ENCODE peak calls at places on chromosome 17, in nine cellular contexts. One of them, this sample, is unnamed.

GRCh38 chr17:12964162-12964561 is 53.7 kb downstream of the ELAC2 start:
- DNase-seq in sciatic nerve: no peak
- DNase-seq in hepatocyte: no peak
- DNase-seq in GM06990: no peak
- DNase-seq in cardiac septum: no peak
- DNase-seq in Right ventricle myocardium superior: no peak
- DNase-seq in activated T-cell treated with anti-CD3 and anti-CD28 coated beads, Interleukin-2, amount 50 U/mL, for 4 hours: no peak
- DNase-seq in activated naive CD4-positive, alpha-beta T cell treated with Interleukin-2 at 50 U/mL for 16 hours: no peak
- DNase-seq in nephron progenitor cell: no peak
- DNase-seq in this sample: no peak

GRCh38 chr17:81428945-81429344 is 33.7 kb downstream of the BAHCC1 start:
- DNase-seq in cardiac septum: no peak
- DNase-seq in nephron progenitor cell: no peak
- DNase-seq in sciatic nerve: no peak
- DNase-seq in Right ventricle myocardium superior: no peak
- DNase-seq in GM06990: no peak
- DNase-seq in activated T-cell treated with anti-CD3 and anti-CD28 coated beads, Interleukin-2, amount 50 U/mL, for 4 hours: no peak
- DNase-seq in hepatocyte: no peak
- DNase-seq in activated naive CD4-positive, alpha-beta T cell treated with Interleukin-2 at 50 U/mL for 16 hours: no peak
- DNase-seq in this sample: no peak

GRCh38 chr17:76492250-76492988 is 8.8 kb downstream of the RHBDF2 start:
- DNase-seq in hepatocyte: no peak
- DNase-seq in GM06990: peak; percentile 75
- DNase-seq in cardiac septum: no peak
- DNase-seq in activated T-cell treated with anti-CD3 and anti-CD28 coated beads, Interleukin-2, amount 50 U/mL, for 4 hours: no peak
- DNase-seq in activated naive CD4-positive, alpha-beta T cell treated with Interleukin-2 at 50 U/mL for 16 hours: no peak
- DNase-seq in sciatic nerve: no peak
- DNase-seq in nephron progenitor cell: no peak
- DNase-seq in Right ventricle myocardium superior: peak; percentile 57
- DNase-seq in this sample: no peak

GRCh38 chr17:33639103-33639991 is 346.3 kb upstream of the ASIC2 start:
- DNase-seq in activated T-cell treated with anti-CD3 and anti-CD28 coated beads, Interleukin-2, amount 50 U/mL, for 4 hours: no peak
- DNase-seq in cardiac septum: no peak
- DNase-seq in sciatic nerve: no peak
- DNase-seq in Right ventricle myocardium superior: no peak
- DNase-seq in activated naive CD4-positive, alpha-beta T cell treated with Interleukin-2 at 50 U/mL for 16 hours: no peak
- DNase-seq in hepatocyte: no peak
- DNase-seq in nephron progenitor cell: no peak
- DNase-seq in GM06990: no peak
- DNase-seq in this sample: no peak

GRCh38 chr17:78049609-78050008 is 78.9 kb downstream of the TMC6 start:
- DNase-seq in sciatic nerve: no peak
- DNase-seq in activated naive CD4-positive, alpha-beta T cell treated with Interleukin-2 at 50 U/mL for 16 hours: no peak
- DNase-seq in Right ventricle myocardium superior: no peak
- DNase-seq in nephron progenitor cell: no peak
- DNase-seq in cardiac septum: no peak
- DNase-seq in hepatocyte: no peak
- DNase-seq in GM06990: no peak
- DNase-seq in activated T-cell treated with anti-CD3 and anti-CD28 coated beads, Interleukin-2, amount 50 U/mL, for 4 hours: no peak
- DNase-seq in this sample: no peak

GRCh38 chr17:6374761-6375312 is 60.1 kb downstream of the AIPL1 start:
- DNase-seq in hepatocyte: peak; percentile 83
- DNase-seq in nephron progenitor cell: peak; percentile 45
- DNase-seq in cardiac septum: no peak
- DNase-seq in activated naive CD4-positive, alpha-beta T cell treated with Interleukin-2 at 50 U/mL for 16 hours: peak; percentile 70
- DNase-seq in Right ventricle myocardium superior: no peak
- DNase-seq in activated T-cell treated with anti-CD3 and anti-CD28 coated beads, Interleukin-2, amount 50 U/mL, for 4 hours: peak; percentile 7
- DNase-seq in sciatic nerve: no peak
- DNase-seq in GM06990: no peak
- DNase-seq in this sample: no peak

GRCh38 chr17:4901648-4902344 is 1.1 kb downstream of the CHRNE start:
- DNase-seq in activated naive CD4-positive, alpha-beta T cell treated with Interleukin-2 at 50 U/mL for 16 hours: peak; percentile 4
- DNase-seq in Right ventricle myocardium superior: peak; percentile 77
- DNase-seq in nephron progenitor cell: no peak
- DNase-seq in cardiac septum: no peak
- DNase-seq in GM06990: peak; percentile 63
- DNase-seq in hepatocyte: no peak
- DNase-seq in sciatic nerve: peak; percentile 79
- DNase-seq in activated T-cell treated with anti-CD3 and anti-CD28 coated beads, Interleukin-2, amount 50 U/mL, for 4 hours: no peak
- DNase-seq in this sample: no peak

GRCh38 chr17:1785925-1786324 is 24.1 kb downstream of the SERPINF1 start:
- DNase-seq in hepatocyte: no peak
- DNase-seq in nephron progenitor cell: no peak
- DNase-seq in activated T-cell treated with anti-CD3 and anti-CD28 coated beads, Interleukin-2, amount 50 U/mL, for 4 hours: no peak
- DNase-seq in activated naive CD4-positive, alpha-beta T cell treated with Interleukin-2 at 50 U/mL for 16 hours: no peak
- DNase-seq in cardiac septum: no peak
- DNase-seq in GM06990: no peak
- DNase-seq in Right ventricle myocardium superior: peak; percentile 77
- DNase-seq in sciatic nerve: no peak
- DNase-seq in this sample: no peak

GRCh38 chr17:79965806-79966205 is 69.9 kb downstream of the TBC1D16 start:
- DNase-seq in cardiac septum: peak; percentile 50
- DNase-seq in GM06990: no peak
- DNase-seq in Right ventricle myocardium superior: no peak
- DNase-seq in hepatocyte: no peak
- DNase-seq in sciatic nerve: peak; percentile 51
- DNase-seq in nephron progenitor cell: no peak
- DNase-seq in activated naive CD4-positive, alpha-beta T cell treated with Interleukin-2 at 50 U/mL for 16 hours: no peak
- DNase-seq in activated T-cell treated with anti-CD3 and anti-CD28 coated beads, Interleukin-2, amount 50 U/mL, for 4 hours: no peak
- DNase-seq in this sample: no peak

GRCh38 chr17:51289776-51290175 is 29.4 kb downstream of the UTP18 start:
- DNase-seq in GM06990: no peak
- DNase-seq in Right ventricle myocardium superior: no peak
- DNase-seq in activated naive CD4-positive, alpha-beta T cell treated with Interleukin-2 at 50 U/mL for 16 hours: no peak
- DNase-seq in activated T-cell treated with anti-CD3 and anti-CD28 coated beads, Interleukin-2, amount 50 U/mL, for 4 hours: no peak
- DNase-seq in sciatic nerve: no peak
- DNase-seq in cardiac septum: no peak
- DNase-seq in hepatocyte: peak; percentile 5
- DNase-seq in nephron progenitor cell: no peak
- DNase-seq in this sample: no peak

GRCh38 chr17:31058958-31059357 is 35.8 kb upstream of the NF1 start:
- DNase-seq in sciatic nerve: no peak
- DNase-seq in Right ventricle myocardium superior: no peak
- DNase-seq in cardiac septum: no peak
- DNase-seq in activated naive CD4-positive, alpha-beta T cell treated with Interleukin-2 at 50 U/mL for 16 hours: no peak
- DNase-seq in activated T-cell treated with anti-CD3 and anti-CD28 coated beads, Interleukin-2, amount 50 U/mL, for 4 hours: no peak
- DNase-seq in GM06990: no peak
- DNase-seq in nephron progenitor cell: no peak
- DNase-seq in hepatocyte: no peak
- DNase-seq in this sample: no peak

GRCh38 chr17:65417406-65418221 is 143.8 kb downstream of the AXIN2 start:
- DNase-seq in cardiac septum: no peak
- DNase-seq in GM06990: no peak
- DNase-seq in hepatocyte: no peak
- DNase-seq in nephron progenitor cell: no peak
- DNase-seq in Right ventricle myocardium superior: no peak
- DNase-seq in activated naive CD4-positive, alpha-beta T cell treated with Interleukin-2 at 50 U/mL for 16 hours: no peak
- DNase-seq in sciatic nerve: no peak
- DNase-seq in activated T-cell treated with anti-CD3 and anti-CD28 coated beads, Interleukin-2, amount 50 U/mL, for 4 hours: no peak
- DNase-seq in this sample: no peak

GRCh38 chr17:76264755-76265623 is at the start of gene UBALD2:
- DNase-seq in activated T-cell treated with anti-CD3 and anti-CD28 coated beads, Interleukin-2, amount 50 U/mL, for 4 hours: peak; percentile 97
- DNase-seq in nephron progenitor cell: peak; percentile 96
- DNase-seq in GM06990: peak; percentile 100
- DNase-seq in cardiac septum: peak; percentile 100
- DNase-seq in activated naive CD4-positive, alpha-beta T cell treated with Interleukin-2 at 50 U/mL for 16 hours: peak; percentile 99
- DNase-seq in hepatocyte: peak; percentile 99
- DNase-seq in Right ventricle myocardium superior: peak; percentile 100
- DNase-seq in sciatic nerve: peak; percentile 99
- DNase-seq in this sample: peak; percentile 99

GRCh38 chr17:48634446-48635208 is 8.5 kb upstream of the HOXB9 start:
- DNase-seq in cardiac septum: no peak
- DNase-seq in sciatic nerve: peak; percentile 44
- DNase-seq in Right ventricle myocardium superior: no peak
- DNase-seq in nephron progenitor cell: peak; percentile 9
- DNase-seq in activated T-cell treated with anti-CD3 and anti-CD28 coated beads, Interleukin-2, amount 50 U/mL, for 4 hours: no peak
- DNase-seq in hepatocyte: no peak
- DNase-seq in activated naive CD4-positive, alpha-beta T cell treated with Interleukin-2 at 50 U/mL for 16 hours: no peak
- DNase-seq in GM06990: no peak
- DNase-seq in this sample: no peak

GRCh38 chr17:80588687-80589086 is 44.0 kb downstream of the RPTOR start:
- DNase-seq in GM06990: no peak
- DNase-seq in hepatocyte: no peak
- DNase-seq in activated T-cell treated with anti-CD3 and anti-CD28 coated beads, Interleukin-2, amount 50 U/mL, for 4 hours: no peak
- DNase-seq in sciatic nerve: no peak
- DNase-seq in nephron progenitor cell: no peak
- DNase-seq in Right ventricle myocardium superior: no peak
- DNase-seq in cardiac septum: no peak
- DNase-seq in activated naive CD4-positive, alpha-beta T cell treated with Interleukin-2 at 50 U/mL for 16 hours: no peak
- DNase-seq in this sample: no peak

GRCh38 chr17:55351027-55351625 is 70.5 kb downstream of the MMD start:
- DNase-seq in activated T-cell treated with anti-CD3 and anti-CD28 coated beads, Interleukin-2, amount 50 U/mL, for 4 hours: no peak
- DNase-seq in sciatic nerve: no peak
- DNase-seq in GM06990: no peak
- DNase-seq in cardiac septum: no peak
- DNase-seq in Right ventricle myocardium superior: no peak
- DNase-seq in hepatocyte: no peak
- DNase-seq in activated naive CD4-positive, alpha-beta T cell treated with Interleukin-2 at 50 U/mL for 16 hours: no peak
- DNase-seq in nephron progenitor cell: no peak
- DNase-seq in this sample: no peak

GRCh38 chr17:73686126-73686525 is 41.9 kb upstream of the SDK2 start:
- DNase-seq in activated naive CD4-positive, alpha-beta T cell treated with Interleukin-2 at 50 U/mL for 16 hours: no peak
- DNase-seq in activated T-cell treated with anti-CD3 and anti-CD28 coated beads, Interleukin-2, amount 50 U/mL, for 4 hours: no peak
- DNase-seq in sciatic nerve: no peak
- DNase-seq in nephron progenitor cell: no peak
- DNase-seq in cardiac septum: no peak
- DNase-seq in Right ventricle myocardium superior: no peak
- DNase-seq in hepatocyte: no peak
- DNase-seq in GM06990: no peak
- DNase-seq in this sample: no peak

GRCh38 chr17:73799781-73800627 is 155.8 kb upstream of the SDK2 start:
- DNase-seq in activated T-cell treated with anti-CD3 and anti-CD28 coated beads, Interleukin-2, amount 50 U/mL, for 4 hours: no peak
- DNase-seq in nephron progenitor cell: no peak
- DNase-seq in activated naive CD4-positive, alpha-beta T cell treated with Interleukin-2 at 50 U/mL for 16 hours: no peak
- DNase-seq in sciatic nerve: no peak
- DNase-seq in Right ventricle myocardium superior: no peak
- DNase-seq in hepatocyte: no peak
- DNase-seq in cardiac septum: no peak
- DNase-seq in GM06990: no peak
- DNase-seq in this sample: no peak

GRCh38 chr17:78992542-78993212 is 13.0 kb upstream of the LGALS3BP start:
- DNase-seq in activated naive CD4-positive, alpha-beta T cell treated with Interleukin-2 at 50 U/mL for 16 hours: no peak
- DNase-seq in Right ventricle myocardium superior: no peak
- DNase-seq in hepatocyte: no peak
- DNase-seq in sciatic nerve: peak; percentile 42
- DNase-seq in nephron progenitor cell: no peak
- DNase-seq in activated T-cell treated with anti-CD3 and anti-CD28 coated beads, Interleukin-2, amount 50 U/mL, for 4 hours: no peak
- DNase-seq in cardiac septum: peak; percentile 43
- DNase-seq in GM06990: no peak
- DNase-seq in this sample: no peak

GRCh38 chr17:36728030-36728991 is 126.9 kb downstream of the MRM1 start:
- DNase-seq in activated naive CD4-positive, alpha-beta T cell treated with Interleukin-2 at 50 U/mL for 16 hours: peak; percentile 32
- DNase-seq in sciatic nerve: no peak
- DNase-seq in GM06990: no peak
- DNase-seq in Right ventricle myocardium superior: no peak
- DNase-seq in nephron progenitor cell: no peak
- DNase-seq in hepatocyte: no peak
- DNase-seq in cardiac septum: no peak
- DNase-seq in activated T-cell treated with anti-CD3 and anti-CD28 coated beads, Interleukin-2, amount 50 U/mL, for 4 hours: peak; percentile 27
- DNase-seq in this sample: no peak

GRCh38 chr17:76883744-76884525 is 15.7 kb downstream of the MGAT5B start:
- DNase-seq in nephron progenitor cell: no peak
- DNase-seq in GM06990: no peak
- DNase-seq in activated naive CD4-positive, alpha-beta T cell treated with Interleukin-2 at 50 U/mL for 16 hours: no peak
- DNase-seq in cardiac septum: no peak
- DNase-seq in activated T-cell treated with anti-CD3 and anti-CD28 coated beads, Interleukin-2, amount 50 U/mL, for 4 hours: no peak
- DNase-seq in Right ventricle myocardium superior: no peak
- DNase-seq in hepatocyte: no peak
- DNase-seq in sciatic nerve: no peak
- DNase-seq in this sample: no peak

GRCh38 chr17:81396722-81397313 is 1.6 kb downstream of the BAHCC1 start:
- DNase-seq in activated T-cell treated with anti-CD3 and anti-CD28 coated beads, Interleukin-2, amount 50 U/mL, for 4 hours: no peak
- DNase-seq in cardiac septum: no peak
- DNase-seq in activated naive CD4-positive, alpha-beta T cell treated with Interleukin-2 at 50 U/mL for 16 hours: peak; percentile 35
- DNase-seq in nephron progenitor cell: no peak
- DNase-seq in Right ventricle myocardium superior: peak; percentile 81
- DNase-seq in GM06990: peak; percentile 57
- DNase-seq in hepatocyte: no peak
- DNase-seq in sciatic nerve: no peak
- DNase-seq in this sample: peak; percentile 42

GRCh38 chr17:27349540-27350021 is 55.7 kb downstream of the WSB1 start:
- DNase-seq in activated T-cell treated with anti-CD3 and anti-CD28 coated beads, Interleukin-2, amount 50 U/mL, for 4 hours: no peak
- DNase-seq in Right ventricle myocardium superior: no peak
- DNase-seq in hepatocyte: no peak
- DNase-seq in nephron progenitor cell: no peak
- DNase-seq in cardiac septum: no peak
- DNase-seq in GM06990: no peak
- DNase-seq in activated naive CD4-positive, alpha-beta T cell treated with Interleukin-2 at 50 U/mL for 16 hours: no peak
- DNase-seq in sciatic nerve: peak; percentile 64
- DNase-seq in this sample: no peak

GRCh38 chr17:8275421-8276290 is 12.8 kb upstream of the RANGRF start:
- DNase-seq in activated T-cell treated with anti-CD3 and anti-CD28 coated beads, Interleukin-2, amount 50 U/mL, for 4 hours: no peak
- DNase-seq in hepatocyte: no peak
- DNase-seq in nephron progenitor cell: no peak
- DNase-seq in sciatic nerve: no peak
- DNase-seq in Right ventricle myocardium superior: no peak
- DNase-seq in activated naive CD4-positive, alpha-beta T cell treated with Interleukin-2 at 50 U/mL for 16 hours: no peak
- DNase-seq in GM06990: no peak
- DNase-seq in cardiac septum: no peak
- DNase-seq in this sample: no peak

GRCh38 chr17:41775394-41776226 is 10.9 kb downstream of the JUP start:
- DNase-seq in GM06990: no peak
- DNase-seq in sciatic nerve: no peak
- DNase-seq in activated T-cell treated with anti-CD3 and anti-CD28 coated beads, Interleukin-2, amount 50 U/mL, for 4 hours: no peak
- DNase-seq in Right ventricle myocardium superior: peak; percentile 64
- DNase-seq in nephron progenitor cell: no peak
- DNase-seq in activated naive CD4-positive, alpha-beta T cell treated with Interleukin-2 at 50 U/mL for 16 hours: no peak
- DNase-seq in hepatocyte: no peak
- DNase-seq in cardiac septum: no peak
- DNase-seq in this sample: no peak